ENCODE peak calls at places on chromosomes 13 and 19, in seven cellular contexts. X is GM23338, L is IMR-90, H is OCI-LY7, F is Karpas-422, D is neural progenitor cell, S is fibroblast of lung. R is an unnamed sample. For H4K20me1, the result is how much of the 10 kb centered on the place peaks cover.

GRCh38 chr19:45331411-45331810 is 8.7 kb upstream of the CKM start:
- DNase-seq in X (no peak), L (no peak), H (no peak), F (peak), D (no peak), S (no peak), R (no peak)

GRCh38 chr13:39385621-39386231 is 217.3 kb downstream of the LHFPL6 start:
- DNase-seq in X (peak), L (peak), H (no peak), F (no peak), D (peak), S (no peak), R (no peak)

GRCh38 chr13:30803791-30804190 is 68.4 kb downstream of the ALOX5AP start:
- DNase-seq in X (no peak), L (no peak), H (no peak), F (peak), D (no peak), S (no peak), R (no peak)

GRCh38 chr19:40225440-40226305 is 816 bp downstream of the CCNP start:
- DNase-seq in X (peak), L (peak), H (no peak), F (peak), D (no peak), S (peak), R (no peak)

GRCh38 chr19:8482696-8483095 is 19.7 kb downstream of the PRAM1 start:
- DNase-seq in X (no peak), L (no peak), H (no peak), F (no peak), D (no peak), S (no peak), R (no peak)

GRCh38 chr13:111893607-111894443 is 173.1 kb upstream of the SOX1 start:
- DNase-seq in X (peak), L (no peak), H (no peak), F (no peak), D (peak), S (no peak), R (no peak)

GRCh38 chr13:106569233-106570095 is 1.5 kb upstream of the ARGLU1 start:
- DNase-seq in X (no peak), L (no peak), H (no peak), F (no peak), D (no peak), S (no peak), R (no peak)

GRCh38 chr13:27170521-27171243 is 929 bp downstream of the USP12 start:
- DNase-seq in X (peak), L (no peak), H (peak), F (peak), D (peak), S (no peak), R (peak)

GRCh38 chr13:39106216-39106995 is 68.2 kb downstream of the NHLRC3 start:
- DNase-seq in X (no peak), L (no peak), H (no peak), F (peak), D (no peak), S (no peak), R (no peak)

GRCh38 chr19:7914598-7915045 is at the start of gene TGFBR3L:
- DNase-seq in X (no peak), L (no peak), H (no peak), F (no peak), D (no peak), S (no peak), R (no peak)

GRCh38 chr13:34634443-34634842 is 307.6 kb upstream of the NBEA start:
- DNase-seq in X (no peak), L (no peak), H (no peak), F (no peak), D (no peak), S (no peak), R (no peak)

GRCh38 chr13:106284358-106284757 is 251.1 kb downstream of the EFNB2 start:
- DNase-seq in X (no peak), L (peak), H (no peak), F (no peak), D (no peak), S (peak), R (no peak)

GRCh38 chr19:35213678-35214632 is 14.6 kb downstream of the FAM187B start:
- DNase-seq in X (no peak), L (peak), H (peak), F (peak), D (no peak), S (peak), R (peak)

GRCh38 chr13:21015284-21015683 is 46.1 kb downstream of the LATS2 start:
- DNase-seq in X (no peak), L (peak), H (no peak), F (no peak), D (no peak), S (no peak), R (no peak)

GRCh38 chr13:43364210-43365041 is 341.0 kb downstream of the DNAJC15 start:
- DNase-seq in X (no peak), L (peak), H (no peak), F (no peak), D (peak), S (peak), R (no peak)

GRCh38 chr19:9849786-9850185 is 14.7 kb downstream of the PIN1 start:
- DNase-seq in X (no peak), L (no peak), H (no peak), F (no peak), D (no peak), S (no peak), R (no peak)

GRCh38 chr19:44142014-44142523 is 715 bp downstream of the ZNF234 start:
- DNase-seq in X (no peak), L (peak), H (no peak), F (no peak), D (peak), S (peak), R (no peak)

GRCh38 chr13:75870397-75870801 is 234.3 kb downstream of the LMO7 start:
- DNase-seq in X (peak), L (peak), H (peak), F (peak), D (peak), S (peak), R (no peak)

GRCh38 chr19:38703509-38703908 is 40.8 kb downstream of the CAPN12 start:
- DNase-seq in X (no peak), L (no peak), H (no peak), F (no peak), D (no peak), S (no peak), R (no peak)

GRCh38 chr19:38707512-38708114 is 36.7 kb downstream of the CAPN12 start:
- DNase-seq in X (no peak), L (peak), H (no peak), F (no peak), D (no peak), S (no peak), R (no peak)

GRCh38 chr19:38704488-38705026 is 39.7 kb downstream of the CAPN12 start:
- DNase-seq in X (no peak), L (no peak), H (no peak), F (no peak), D (no peak), S (no peak), R (no peak)

GRCh38 chr19:38706792-38707511 is 37.3 kb downstream of the CAPN12 start:
- DNase-seq in X (peak), L (no peak), H (no peak), F (no peak), D (no peak), S (no peak), R (no peak)

DNA sequence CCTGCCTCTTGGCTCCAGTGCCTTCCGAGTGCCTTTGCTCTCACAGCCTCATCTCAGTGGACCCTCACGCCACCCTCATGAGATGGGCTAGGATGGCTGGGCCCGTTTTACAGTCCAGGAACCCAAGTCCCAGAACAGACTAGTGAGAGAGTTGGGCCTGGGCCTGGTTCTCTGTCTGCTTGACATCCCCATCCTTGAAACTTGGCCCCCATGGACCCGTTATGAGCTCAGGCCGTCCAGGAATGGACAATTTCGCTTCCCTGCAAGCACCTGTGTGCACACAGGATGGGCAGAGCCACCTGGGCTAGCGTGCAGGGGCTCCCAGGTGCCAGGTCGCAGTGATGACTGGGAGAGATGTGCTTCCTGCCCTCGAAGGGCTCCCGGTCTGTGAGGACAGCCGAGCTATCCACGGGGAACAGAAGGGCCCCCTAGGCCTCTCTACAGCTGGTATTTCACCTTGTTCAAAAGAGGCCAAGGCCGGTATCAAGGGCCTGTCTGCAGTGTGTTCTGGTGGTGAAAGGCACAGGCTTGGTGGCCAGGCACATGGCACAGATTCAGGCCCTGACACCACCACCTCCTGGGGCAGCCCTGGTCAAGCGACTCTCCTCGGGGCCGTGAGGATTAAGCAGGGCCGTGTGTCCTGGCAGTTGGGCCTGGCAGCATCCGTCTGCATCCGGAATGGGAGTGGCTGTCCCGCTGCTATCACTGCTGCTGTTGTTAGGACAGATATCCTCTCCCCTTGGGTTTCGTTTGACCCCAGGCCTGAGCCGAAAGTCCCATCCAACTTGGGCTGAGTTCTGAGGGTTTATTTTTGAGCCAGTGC is 38.9 kb downstream of the CAPN12 start:
- DNase-seq in X (no peak), L (no peak), H (no peak), F (no peak), D (no peak), S (no peak), R (no peak)
- H4K20me1 ChIP-seq in X (under half), L (half or more), H (under half), F (under half), D (under half), S (under half), R (under half)

GRCh38 chr19:51798127-51798526 is 3.2 kb downstream of the FPR3 start:
- DNase-seq in X (no peak), L (no peak), H (no peak), F (no peak), D (no peak), S (no peak), R (no peak)
- H4K20me1 ChIP-seq in X (under half), L (under half), H (under half), F (under half), D (under half), S (under half), R (under half)

GRCh38 chr19:5031231-5032100 is 62.6 kb downstream of the KDM4B start:
- DNase-seq in X (peak), L (peak), H (peak), F (peak), D (peak), S (peak), R (peak)
- H4K20me1 ChIP-seq in X (under half), L (half or more), H (under half), F (under half), D (half or more), S (under half), R (half or more)

GRCh38 chr19:48635263-48635965 is 1.8 kb downstream of the DBP start:
- DNase-seq in X (peak), L (no peak), H (peak), F (peak), D (peak), S (no peak), R (peak)
- H4K20me1 ChIP-seq in X (under half), L (under half), H (under half), F (under half), D (under half), S (under half), R (under half)

GRCh38 chr13:32642316-32642715 is 56.1 kb downstream of the PDS5B start:
- DNase-seq in X (no peak), L (no peak), H (no peak), F (no peak), D (no peak), S (no peak), R (no peak)

GRCh38 chr13:32639502-32640105 is 53.4 kb downstream of the PDS5B start:
- DNase-seq in X (peak), L (peak), H (peak), F (peak), D (peak), S (peak), R (peak)

GRCh38 chr13:32632343-32632910 is 46.2 kb downstream of the PDS5B start:
- DNase-seq in X (no peak), L (no peak), H (no peak), F (no peak), D (no peak), S (peak), R (no peak)

GRCh38 chr13:32638739-32639138 is 52.5 kb downstream of the PDS5B start:
- DNase-seq in X (no peak), L (no peak), H (no peak), F (no peak), D (no peak), S (no peak), R (no peak)

GRCh38 chr13:32636711-32637110 is 50.5 kb downstream of the PDS5B start:
- DNase-seq in X (no peak), L (no peak), H (no peak), F (no peak), D (peak), S (no peak), R (no peak)
- H4K20me1 ChIP-seq in X (under half), L (under half), H (under half), F (under half), D (half or more), S (under half), R (half or more)

DNA sequence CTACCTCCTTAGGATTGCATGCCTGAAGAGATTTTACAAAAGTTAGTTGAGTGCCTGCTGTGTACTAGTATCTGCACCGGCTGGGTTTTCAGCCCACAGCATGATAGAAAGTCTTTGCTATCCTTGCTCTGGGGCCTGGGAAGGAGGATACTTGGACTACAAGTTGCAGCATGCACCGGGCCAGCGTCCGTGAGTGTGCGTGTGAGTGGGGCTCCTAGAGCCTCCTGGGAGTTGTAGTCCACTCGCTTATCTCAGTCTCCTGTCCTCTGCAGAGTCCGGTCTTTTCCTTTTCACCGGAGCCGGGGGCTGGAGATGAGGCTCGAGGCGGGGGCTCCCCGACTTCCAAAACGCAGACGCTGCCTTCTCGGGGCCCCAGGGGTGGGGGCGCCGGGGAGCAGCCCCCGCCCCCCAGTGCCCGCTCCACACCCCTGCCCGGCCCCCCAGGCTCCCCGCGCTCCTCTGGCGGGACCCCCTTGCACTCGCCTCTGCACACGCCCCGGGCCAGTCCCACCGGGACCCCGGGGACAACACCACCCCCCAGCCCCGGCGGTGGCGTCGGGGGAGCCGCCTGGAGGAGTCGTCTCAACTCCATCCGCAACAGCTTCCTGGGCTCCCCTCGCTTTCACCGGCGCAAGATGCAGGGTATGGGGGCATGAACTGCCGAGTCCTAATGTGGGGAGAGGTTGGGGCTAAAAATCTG is 20.6 kb downstream of the BRSK1 start:
- DNase-seq in X (peak), L (no peak), H (peak), F (peak), D (peak), S (peak), R (peak)
- H4K20me1 ChIP-seq in X (under half), L (under half), H (under half), F (under half), D (under half), S (under half), R (under half)

GRCh38 chr19:2785244-2786000 is at the start of gene THOP1:
- DNase-seq in X (peak), L (peak), H (peak), F (peak), D (peak), S (peak), R (peak)

GRCh38 chr19:2783781-2784145 is 690 bp upstream of the SGTA start:
- DNase-seq in X (no peak), L (no peak), H (no peak), F (no peak), D (no peak), S (no peak), R (no peak)

GRCh38 chr19:2782936-2783780 is at the start of gene SGTA:
- DNase-seq in X (peak), L (peak), H (peak), F (peak), D (peak), S (peak), R (peak)

GRCh38 chr19:2780284-2780683 is 2.8 kb downstream of the SGTA start:
- DNase-seq in X (no peak), L (no peak), H (no peak), F (no peak), D (no peak), S (no peak), R (no peak)

GRCh38 chr19:2782357-2782935 is 627 bp downstream of the SGTA start:
- DNase-seq in X (no peak), L (no peak), H (no peak), F (no peak), D (no peak), S (no peak), R (no peak)
- H4K20me1 ChIP-seq in X (half or more), L (half or more), H (under half), F (under half), D (half or more), S (under half), R (half or more)

DNA sequence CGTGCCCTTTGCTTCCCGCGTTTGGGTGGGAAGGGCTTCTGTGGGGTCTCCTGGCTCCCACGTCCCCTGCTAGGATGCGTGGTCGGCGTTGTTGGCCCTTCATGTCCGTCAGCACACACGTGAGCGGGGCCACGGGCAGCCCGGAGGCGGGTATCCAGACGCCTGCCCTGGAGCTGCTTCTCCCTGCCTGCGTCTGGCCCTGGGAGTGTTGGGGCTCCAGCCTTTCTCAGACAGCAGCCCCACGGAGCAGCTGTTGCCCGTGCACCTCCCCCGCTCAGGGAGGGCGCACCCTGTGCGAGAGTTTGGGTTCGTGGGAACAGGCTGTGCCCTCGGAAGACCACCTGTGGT is 14.5 kb downstream of the DAZAP1 start:
- DNase-seq in X (no peak), L (no peak), H (no peak), F (no peak), D (no peak), S (no peak), R (no peak)
- H4K20me1 ChIP-seq in X (half or more), L (half or more), H (under half), F (half or more), D (half or more), S (under half), R (half or more)

R was measured in DND-41.